ENCODE peak calls at places on chromosome 16, in four cellular contexts. X, Z, O and K are unnamed samples.
A peak's percentile ranks its signal among the peaks of the same experiment; 100 is the strongest.

GRCh38 chr16:3938843-3939624 is 58.5 kb upstream of the CREBBP start:
- DNase-seq in X (no peak), Z (peak; percentile 58), O (no peak), K (no peak)

GRCh38 chr16:3383045-3383448 is 17.8 kb downstream of the ZSCAN32 start:
- DNase-seq in X (no peak), Z (no peak), O (no peak), K (no peak)

GRCh38 chr16:54936086-54936978 is 5.7 kb downstream of the IRX5 start:
- DNase-seq in X (no peak), Z (no peak), O (no peak), K (no peak)

GRCh38 chr16:55478827-55479559 is at the start of gene MMP2:
- DNase-seq in X (no peak), Z (no peak), O (peak; percentile 82), K (no peak)

GRCh38 chr16:66275795-66276428 is 90.6 kb upstream of the CDH5 start:
- DNase-seq in X (peak; percentile 32), Z (no peak), O (peak; percentile 33), K (no peak)

GRCh38 chr16:81523387-81524115 is 78.9 kb downstream of the CMIP start:
- DNase-seq in X (no peak), Z (no peak), O (no peak), K (no peak)

GRCh38 chr16:80948886-80949502 is 57.7 kb downstream of the CMC2 start:
- DNase-seq in X (no peak), Z (no peak), O (peak; percentile 30), K (no peak)

GRCh38 chr16:4373356-4373908 is 1.8 kb downstream of the VASN start:
- DNase-seq in X (no peak), Z (no peak), O (no peak), K (no peak)

GRCh38 chr16:70746708-70747424 is 54.1 kb downstream of the VAC14 start:
- DNase-seq in X (peak; percentile 43), Z (no peak), O (peak; percentile 68), K (no peak)

GRCh38 chr16:670485-671352 is 2.8 kb downstream of the RHOT2 start:
- DNase-seq in X (no peak), Z (no peak), O (no peak), K (no peak)

GRCh38 chr16:46908540-46909372 is 24.6 kb downstream of the GPT2 start:
- DNase-seq in X (no peak), Z (peak; percentile 30), O (peak; percentile 51), K (no peak)